ENCODE peak calls at places on chromosomes 5 and 9, in six cellular contexts. A is Panc1, J is BJ, M is psoas muscle, K is uterus, C is kidney epithelial cell. U is an unnamed sample.

GRCh38 chr9:97300586-97300985 is 6.9 kb upstream of the CCDC180 start:
- DNase-seq in C (no peak), J (no peak), K (no peak), A (no peak), M (no peak), U (no peak)

GRCh38 chr5:52710972-52711596 is 76.6 kb upstream of the ITGA1 start:
- DNase-seq in J (no peak), M (no peak), K (no peak), A (no peak), C (no peak), U (no peak)

GRCh38 chr9:14749738-14750137 is 27.2 kb upstream of the CER1 start:
- DNase-seq in A (no peak), M (no peak), C (no peak), J (no peak), K (no peak), U (no peak)

GRCh38 chr9:38246833-38247232 is 145.7 kb upstream of the ALDH1B1 start:
- DNase-seq in A (no peak), J (no peak), K (no peak), M (no peak), C (no peak), U (no peak)

GRCh38 chr5:149924481-149924880 is 20.1 kb downstream of the PDE6A start:
- DNase-seq in J (no peak), A (no peak), M (no peak), C (no peak), K (no peak), U (no peak)

GRCh38 chr9:123002754-123003153 is 30.7 kb upstream of the GPR21 start:
- DNase-seq in K (no peak), J (no peak), C (no peak), M (no peak), A (no peak), U (no peak)

GRCh38 chr9:78032599-78033457 is 1.2 kb upstream of the GNAQ start:
- DNase-seq in K (no peak), C (no peak), A (no peak), J (no peak), M (no peak), U (no peak)

GRCh38 chr5:43305948-43306563 is 7.2 kb downstream of the HMGCS1 start:
- DNase-seq in C (no peak), K (no peak), J (no peak), A (peak; percentile 36), M (no peak), U (no peak)

GRCh38 chr5:127076730-127077129 is 3.4 kb upstream of the C5orf63 start:
- DNase-seq in C (no peak), J (no peak), K (no peak), A (no peak), M (no peak), U (no peak)

GRCh38 chr5:89686081-89686765 is 723.3 kb downstream of the CETN3 start:
- DNase-seq in J (no peak), M (no peak), K (no peak), A (no peak), C (no peak), U (no peak)

GRCh38 chr9:34124923-34125322 is 1.6 kb downstream of the DCAF12 start:
- DNase-seq in J (no peak), K (no peak), C (no peak), A (no peak), M (no peak), U (no peak)

GRCh38 chr9:100690438-100690837 is 112.6 kb downstream of the CAVIN4 start:
- DNase-seq in J (no peak), K (no peak), A (no peak), C (no peak), M (no peak), U (no peak)

GRCh38 chr9:94866770-94867169 is 140.3 kb downstream of the AOPEP start:
- DNase-seq in J (no peak), A (no peak), C (no peak), M (no peak), K (no peak), U (no peak)

GRCh38 chr9:128823903-128824406 is 5.6 kb downstream of the SPOUT1 start:
- DNase-seq in J (no peak), K (no peak), A (no peak), M (peak; percentile 44), C (no peak), U (no peak)

DNA sequence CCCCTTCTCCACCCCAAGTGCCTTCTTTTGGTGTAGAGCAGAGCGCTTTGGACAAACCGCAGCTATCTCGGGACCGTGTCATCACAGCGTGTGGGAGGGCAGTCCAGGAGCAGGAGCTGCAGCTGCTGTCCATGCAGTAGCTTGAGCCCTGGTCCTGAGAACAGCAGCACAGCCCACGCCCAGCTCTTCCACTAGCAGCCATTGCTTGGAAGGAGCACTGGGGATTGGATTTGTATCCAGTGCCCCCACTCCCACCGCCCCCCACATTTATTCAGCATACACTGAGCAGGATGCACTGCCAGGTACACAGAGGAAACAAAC is 101.7 kb downstream of the ARHGAP26 start:
- DNase-seq in J (no peak), K (peak; percentile 56), M (no peak), A (no peak), C (no peak), U (no peak)
- H3K4me3 ChIP-seq in J (no peak overlapping the region), K (no peak overlapping the region), M (no peak overlapping the region), A (no peak overlapping the region), C (no peak overlapping the region), U (no peak overlapping the region)

GRCh38 chr9:131284856-131285255 is 4.7 kb upstream of the PLPP7 start:
- DNase-seq in K (no peak), A (no peak), J (no peak), M (no peak), C (no peak), U (no peak)

GRCh38 chr9:131280660-131281059 is 4.3 kb upstream of the FAM78A start:
- DNase-seq in K (no peak), M (no peak), A (no peak), C (no peak), J (no peak), U (no peak)

GRCh38 chr9:131281119-131281965 is 5.0 kb upstream of the FAM78A start:
- DNase-seq in K (no peak), C (no peak), M (peak; percentile 52), A (no peak), J (no peak), U (no peak)

GRCh38 chr9:131282175-131282574 is 5.9 kb upstream of the FAM78A start:
- DNase-seq in A (no peak), K (no peak), J (no peak), C (no peak), M (no peak), U (no peak)

DNA sequence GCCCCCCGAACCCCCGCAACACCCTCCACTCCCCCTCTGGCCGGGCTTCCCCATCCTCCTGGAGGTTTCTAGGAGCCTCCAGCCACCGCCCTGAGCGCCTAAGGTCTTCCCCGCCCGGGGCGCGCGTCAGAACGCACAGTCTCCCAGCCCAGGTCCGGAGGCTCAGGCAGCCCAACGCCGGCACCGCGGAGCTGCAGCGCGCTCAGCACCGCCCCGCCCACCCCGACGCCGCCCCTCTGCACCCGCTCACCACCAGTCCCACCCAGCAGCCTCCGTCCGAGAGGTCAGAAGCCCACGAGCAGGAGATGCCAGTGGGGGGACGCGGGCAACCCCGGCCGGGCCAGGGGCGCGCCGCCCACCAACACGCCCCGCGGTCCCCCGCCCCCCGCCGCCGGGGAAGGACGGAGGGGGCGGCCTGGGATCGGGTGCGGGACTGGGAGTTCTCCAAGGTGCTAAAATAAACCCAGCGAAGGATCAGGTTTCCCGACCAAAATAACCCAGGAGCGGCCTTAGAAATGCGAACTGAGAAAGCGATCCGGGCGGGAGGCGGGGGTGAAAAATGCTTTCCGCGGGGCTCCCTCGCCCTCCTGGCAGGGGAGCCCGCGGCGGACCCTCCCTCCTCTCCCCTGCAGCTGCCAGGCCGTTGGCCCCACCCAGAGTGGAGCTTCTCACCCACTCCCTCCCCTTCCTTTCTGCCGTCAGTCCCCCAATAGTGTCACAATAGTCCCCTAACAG is 6.5 kb upstream of the FAM78A start:
- DNase-seq in C (no peak), M (peak; percentile 85), J (no peak), A (no peak), K (no peak), U (no peak)
- H3K4me3 ChIP-seq in C (no peak overlapping the region), M (peak overlapping the region; percentile 62), J (no peak overlapping the region), A (peak overlapping the region; percentile 18), K (no peak overlapping the region), U (no peak overlapping the region)

DNA sequence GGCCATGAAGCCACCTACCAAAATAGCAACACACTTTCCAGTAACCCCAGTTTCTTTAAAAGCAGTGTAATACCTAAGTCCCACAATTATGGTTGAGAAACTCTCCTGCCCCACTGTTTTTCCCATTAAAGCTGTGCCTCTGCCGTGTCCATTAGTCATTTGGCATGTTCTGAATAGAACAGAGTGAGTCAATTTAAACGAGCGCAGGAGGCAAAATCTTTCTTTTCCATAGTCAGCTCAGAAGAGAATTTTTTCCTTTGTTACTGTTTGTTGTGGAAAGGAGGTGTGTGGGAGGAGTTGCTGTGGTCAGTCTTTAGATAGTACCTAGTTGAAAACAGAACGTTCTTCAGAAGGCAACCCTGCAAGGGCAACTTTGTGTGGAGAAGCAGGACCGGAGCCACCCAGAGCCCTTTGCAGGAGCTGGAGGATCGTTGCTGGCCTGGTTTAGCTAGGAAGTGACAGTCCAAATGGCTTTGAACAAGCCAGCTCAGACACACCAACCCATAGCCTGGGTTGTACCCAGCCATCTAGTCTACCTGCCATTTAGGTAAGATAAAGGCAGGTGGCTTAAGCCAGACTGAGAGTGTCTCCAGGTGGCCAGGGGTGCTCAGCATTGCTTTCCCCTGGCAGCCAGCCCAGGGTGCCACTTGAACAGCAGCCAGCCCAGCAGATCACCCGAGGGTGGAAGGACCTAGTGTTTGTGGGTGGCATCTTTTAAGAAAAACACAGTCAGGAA is 30.4 kb downstream of the GADD45G start:
- DNase-seq in K (no peak), C (peak; percentile 61), M (no peak), J (peak; percentile 13), A (no peak), U (peak; percentile 15)
- H3K4me3 ChIP-seq in K (no peak overlapping the region), C (no peak overlapping the region), M (no peak overlapping the region), J (no peak overlapping the region), A (no peak overlapping the region), U (no peak overlapping the region)

GRCh38 chr5:39202594-39203290 is 16.6 kb downstream of the FYB1 start:
- DNase-seq in J (no peak), C (no peak), M (no peak), K (no peak), A (no peak), U (no peak)

GRCh38 chr5:39200081-39200480 is 19.3 kb downstream of the FYB1 start:
- DNase-seq in A (no peak), C (no peak), J (no peak), K (no peak), M (no peak), U (no peak)

GRCh38 chr5:39201795-39202593 is 17.4 kb downstream of the FYB1 start:
- DNase-seq in M (no peak), C (no peak), A (no peak), J (no peak), K (no peak), U (no peak)

GRCh38 chr5:39199335-39199734 is 20.0 kb downstream of the FYB1 start:
- DNase-seq in A (no peak), C (no peak), M (no peak), J (no peak), K (no peak), U (no peak)

GRCh38 chr5:39201160-39201794 is 18.1 kb downstream of the FYB1 start:
- DNase-seq in J (no peak), K (no peak), C (no peak), A (no peak), M (no peak), U (no peak)
- H3K4me3 ChIP-seq in J (no peak overlapping the region), K (no peak overlapping the region), C (no peak overlapping the region), A (no peak overlapping the region), M (no peak overlapping the region), U (no peak overlapping the region)

GRCh38 chr9:126132751-126133150 is 193.9 kb upstream of the MVB12B start:
- DNase-seq in C (no peak), J (no peak), A (no peak), K (no peak), M (no peak), U (no peak)
- H3K4me3 ChIP-seq in C (no peak overlapping the region), J (no peak overlapping the region), A (no peak overlapping the region), K (no peak overlapping the region), M (no peak overlapping the region), U (no peak overlapping the region)

U was measured in epithelial cell of proximal tubule.